ENCODE peak calls at places on chromosomes 4 and X, in five cellular contexts. O is LoVo; W is fibroblast of the aortic adventitia; D is stimulated activated CD8-positive, alpha-beta memory T cell treated with anti-CD3 and anti-CD28 coated beads, Interleukin-4, amount 100 ng/mL, for 48 hours; F is EL. U is an unnamed sample.

GRCh38 chr4:8188743-8189550 is 10.1 kb upstream of the SH3TC1 start:
- DNase-seq in O (no peak), W (no peak), D (no peak), F (no peak), U (no peak)

GRCh38 chr4:74544655-74545361 is 99.9 kb downstream of the AREG start:
- DNase-seq in O (peak; percentile 68), W (no peak), D (no peak), F (peak; percentile 17), U (peak; percentile 32)

GRCh38 chr4:186858355-186858754 is 134.7 kb upstream of the FAT1 start:
- DNase-seq in O (no peak), W (no peak), D (no peak), F (no peak), U (no peak)

GRCh38 chr4:81814909-81815539 is 343.3 kb upstream of the RASGEF1B start:
- DNase-seq in O (no peak), W (no peak), D (no peak), F (no peak), U (no peak)

GRCh38 chr4:13294961-13295605 is 189.1 kb downstream of the RAB28 start:
- DNase-seq in O (no peak), W (peak; percentile 10), D (no peak), F (no peak), U (no peak)

GRCh38 chr4:16667464-16667863 is 231.0 kb downstream of the LDB2 start:
- DNase-seq in O (no peak), W (peak; percentile 74), D (no peak), F (peak; percentile 95), U (peak; percentile 96)

GRCh38 chr4:46886711-46887110 is 22.3 kb downstream of the COX7B2 start:
- DNase-seq in O (peak; percentile 3), W (peak; percentile 13), D (no peak), F (peak; percentile 7), U (peak; percentile 12)

GRCh38 chrX:16712116-16712824 is at the start of gene CTPS2:
- DNase-seq in O (peak; percentile 46), W (peak; percentile 55), D (peak; percentile 59), F (peak; percentile 61), U (peak; percentile 53)

GRCh38 chr4:123587983-123588494 is 191.4 kb downstream of the SPRY1 start:
- DNase-seq in O (peak; percentile 94), W (peak; percentile 63), D (no peak), F (peak; percentile 85), U (peak; percentile 58)

GRCh38 chr4:78754872-78755271 is 21.3 kb upstream of the BMP2K start:
- DNase-seq in O (no peak), W (no peak), D (no peak), F (no peak), U (no peak)

GRCh38 chrX:80876877-80877276 is 67.2 kb upstream of the BRWD3 start:
- DNase-seq in O (peak; percentile 4), W (peak; percentile 68), D (no peak), F (peak; percentile 15), U (peak; percentile 19)

GRCh38 chrX:40260123-40260751 is 162.5 kb upstream of the BCOR start:
- DNase-seq in O (no peak), W (no peak), D (no peak), F (peak; percentile 8), U (no peak)

GRCh38 chr4:121978169-121978516 is 26.3 kb upstream of the TRPC3 start:
- DNase-seq in O (no peak), W (no peak), D (no peak), F (no peak), U (no peak)

GRCh38 chrX:115650449-115650848 is 89.5 kb downstream of the PLS3 start:
- DNase-seq in O (no peak), W (peak; percentile 32), D (no peak), F (no peak), U (peak; percentile 40)

U was measured in fibroblast of lung.